ENCODE peak calls at places on chromosomes 6 and 20, in seven cellular contexts. F is HT1080; T is activated CD4-positive, alpha-beta T cell treated with anti-CD3 and anti-CD28 coated beads, Interleukin-2, amount 50 U/mL, for 4 hours; S is endothelial cell; C is iPS-NIHi11; Y is LoVo; K is G401. A is an unnamed sample.

GRCh38 chr20:39089029-39089428 is 126.9 kb downstream of the DHX35 start:
- DNase-seq in F (no peak), T (no peak), S (no peak), C (no peak), Y (no peak), K (no peak), A (no peak)

GRCh38 chr6:143107440-143107839 is 46.8 kb downstream of the AIG1 start:
- DNase-seq in F (no peak), T (no peak), S (no peak), C (no peak), Y (no peak), K (no peak), A (no peak)

GRCh38 chr20:41081276-41081814 is 52.7 kb downstream of the TOP1 start:
- DNase-seq in F (no peak), T (no peak), S (no peak), C (no peak), Y (no peak), K (no peak), A (no peak)

GRCh38 chr6:66362888-66363287 is 655.9 kb upstream of the EYS start:
- DNase-seq in F (no peak), T (no peak), S (no peak), C (no peak), Y (no peak), K (no peak), A (no peak)

GRCh38 chr6:11769244-11769643 is 9.4 kb downstream of the ADTRP start:
- DNase-seq in F (peak; percentile 88), T (no peak), S (no peak), C (no peak), Y (no peak), K (no peak), A (no peak)

GRCh38 chr20:62824476-62825287 is 7.8 kb downstream of the COL9A3 start:
- DNase-seq in F (no peak), T (peak; percentile 50), S (no peak), C (peak; percentile 85), Y (peak; percentile 19), K (no peak), A (no peak)

GRCh38 chr6:134307870-134308269 is 10.0 kb downstream of the SGK1 start:
- DNase-seq in F (peak; percentile 45), T (no peak), S (no peak), C (no peak), Y (no peak), K (no peak), A (no peak)

GRCh38 chr20:3067139-3068009 is 4.0 kb upstream of the OXT start:
- DNase-seq in F (no peak), T (no peak), S (no peak), C (no peak), Y (no peak), K (no peak), A (no peak)

GRCh38 chr6:37536462-37537225 is 37.0 kb upstream of the CCDC167 start:
- DNase-seq in F (no peak), T (no peak), S (peak; percentile 29), C (peak; percentile 47), Y (no peak), K (peak; percentile 42), A (no peak)

GRCh38 chr6:5357486-5357885 is 96.2 kb downstream of the FARS2 start:
- DNase-seq in F (no peak), T (no peak), S (no peak), C (no peak), Y (no peak), K (no peak), A (no peak)